ENCODE peak calls at places on chromosomes 13 and 19, in four cellular contexts. One of them, this sample, is unnamed.

GRCh38 chr13:32314968-32315254 is 252 bp downstream of the ZAR1L start:
- DNase-seq in osteoblast: peak
- DNase-seq in small intestine: peak
- DNase-seq in fibroblast of lung: peak
- DNase-seq in this sample: peak

GRCh38 chr19:12782424-12783225 is 7.3 kb upstream of the HOOK2 start:
- DNase-seq in osteoblast: peak
- DNase-seq in small intestine: peak
- DNase-seq in fibroblast of lung: peak
- DNase-seq in this sample: peak

GRCh38 chr13:27168870-27169525 is 2.6 kb downstream of the USP12 start:
- DNase-seq in osteoblast: peak
- DNase-seq in small intestine: peak
- DNase-seq in fibroblast of lung: no peak
- DNase-seq in this sample: peak

GRCh38 chr19:33806434-33806881 is 9.8 kb downstream of the KCTD15 start:
- DNase-seq in osteoblast: peak
- DNase-seq in small intestine: peak
- DNase-seq in fibroblast of lung: no peak
- DNase-seq in this sample: no peak

GRCh38 chr13:23960566-23961156 is 63.4 kb upstream of the C1QTNF9B start:
- DNase-seq in osteoblast: no peak
- DNase-seq in small intestine: peak
- DNase-seq in fibroblast of lung: peak
- DNase-seq in this sample: peak

GRCh38 chr13:28117689-28118377 is 17.5 kb upstream of the FLT3 start:
- DNase-seq in osteoblast: no peak
- DNase-seq in small intestine: peak
- DNase-seq in fibroblast of lung: peak
- DNase-seq in this sample: no peak

GRCh38 chr13:111251646-111252448 is 68.6 kb upstream of the TEX29 start:
- DNase-seq in osteoblast: no peak
- DNase-seq in small intestine: peak
- DNase-seq in fibroblast of lung: no peak
- DNase-seq in this sample: no peak

GRCh38 chr13:26254583-26255102 is 714 bp downstream of the CDK8 start:
- DNase-seq in osteoblast: peak
- DNase-seq in small intestine: peak
- DNase-seq in fibroblast of lung: peak
- DNase-seq in this sample: peak

GRCh38 chr19:6464070-6464873 is at the start of gene CRB3:
- DNase-seq in osteoblast: peak
- DNase-seq in small intestine: peak
- DNase-seq in fibroblast of lung: no peak
- DNase-seq in this sample: peak

GRCh38 chr13:113086031-113086750 is 19.4 kb upstream of the F7 start:
- DNase-seq in osteoblast: no peak
- DNase-seq in small intestine: no peak
- DNase-seq in fibroblast of lung: no peak
- DNase-seq in this sample: no peak

GRCh38 chr13:76663941-76664340 is 222.3 kb downstream of the KCTD12 start:
- DNase-seq in osteoblast: peak
- DNase-seq in small intestine: no peak
- DNase-seq in fibroblast of lung: peak
- DNase-seq in this sample: no peak

GRCh38 chr13:26585136-26585535 is 27.7 kb downstream of the WASF3 start:
- DNase-seq in osteoblast: no peak
- DNase-seq in small intestine: no peak
- DNase-seq in fibroblast of lung: peak
- DNase-seq in this sample: no peak

GRCh38 chr19:40756502-40757110 is 5.6 kb downstream of the SNRPA start:
- DNase-seq in osteoblast: no peak
- DNase-seq in small intestine: no peak
- DNase-seq in fibroblast of lung: no peak
- DNase-seq in this sample: no peak

GRCh38 chr13:27953671-27954405 is 15.3 kb downstream of the CDX2 start:
- DNase-seq in osteoblast: peak
- DNase-seq in small intestine: peak
- DNase-seq in fibroblast of lung: peak
- DNase-seq in this sample: peak

GRCh38 chr19:7732045-7732444 is at the start of gene CLEC4G:
- DNase-seq in osteoblast: no peak
- DNase-seq in small intestine: no peak
- DNase-seq in fibroblast of lung: no peak
- DNase-seq in this sample: no peak

GRCh38 chr19:58468216-58468839 is 1.4 kb downstream of the ZNF324 start:
- DNase-seq in osteoblast: peak
- DNase-seq in small intestine: no peak
- DNase-seq in fibroblast of lung: no peak
- DNase-seq in this sample: no peak

GRCh38 chr13:104608280-104608679 is 1542.1 kb upstream of the SLC10A2 start:
- DNase-seq in osteoblast: no peak
- DNase-seq in small intestine: no peak
- DNase-seq in fibroblast of lung: no peak
- DNase-seq in this sample: no peak

GRCh38 chr13:110555601-110556223 is 5.8 kb downstream of the RAB20 start:
- DNase-seq in osteoblast: no peak
- DNase-seq in small intestine: peak
- DNase-seq in fibroblast of lung: no peak
- DNase-seq in this sample: peak

GRCh38 chr19:13959962-13960862 is 7.9 kb downstream of the DCAF15 start:
- DNase-seq in osteoblast: peak
- DNase-seq in small intestine: no peak
- DNase-seq in fibroblast of lung: no peak
- DNase-seq in this sample: peak

GRCh38 chr19:52566588-52566987 is 3.5 kb upstream of the ZNF701 start:
- DNase-seq in osteoblast: no peak
- DNase-seq in small intestine: peak
- DNase-seq in fibroblast of lung: peak
- DNase-seq in this sample: peak

GRCh38 chr19:58021541-58022282 is 12.1 kb upstream of the ZSCAN1 start:
- DNase-seq in osteoblast: peak
- DNase-seq in small intestine: peak
- DNase-seq in fibroblast of lung: peak
- DNase-seq in this sample: peak

GRCh38 chr13:114101831-114102520 is 30.4 kb downstream of the RASA3 start:
- DNase-seq in osteoblast: peak
- DNase-seq in small intestine: no peak
- DNase-seq in fibroblast of lung: no peak
- DNase-seq in this sample: no peak

GRCh38 chr13:112233256-112233655 is 142.9 kb upstream of the SPACA7 start:
- DNase-seq in osteoblast: no peak
- DNase-seq in small intestine: no peak
- DNase-seq in fibroblast of lung: no peak
- DNase-seq in this sample: no peak

GRCh38 chr13:37290691-37291090 is 185.2 kb upstream of the CSNK1A1L start:
- DNase-seq in osteoblast: no peak
- DNase-seq in small intestine: no peak
- DNase-seq in fibroblast of lung: no peak
- DNase-seq in this sample: no peak

GRCh38 chr19:4208385-4209094 is 20.8 kb upstream of the EBI3 start:
- DNase-seq in osteoblast: peak
- DNase-seq in small intestine: peak
- DNase-seq in fibroblast of lung: no peak
- DNase-seq in this sample: peak

GRCh38 chr19:46913852-46914430 is 53.1 kb downstream of the ARHGAP35 start:
- DNase-seq in osteoblast: peak
- DNase-seq in small intestine: peak
- DNase-seq in fibroblast of lung: peak
- DNase-seq in this sample: no peak

GRCh38 chr13:112227031-112227430 is 149.1 kb upstream of the SPACA7 start:
- DNase-seq in osteoblast: peak
- DNase-seq in small intestine: no peak
- DNase-seq in fibroblast of lung: no peak
- DNase-seq in this sample: no peak

GRCh38 chr19:35223084-35223790 is 5.3 kb downstream of the FAM187B start:
- DNase-seq in osteoblast: no peak
- DNase-seq in small intestine: no peak
- DNase-seq in fibroblast of lung: no peak
- DNase-seq in this sample: no peak

GRCh38 chr13:63208811-63209210 is 1793.2 kb upstream of the PCDH20 start:
- DNase-seq in osteoblast: peak
- DNase-seq in small intestine: no peak
- DNase-seq in fibroblast of lung: no peak
- DNase-seq in this sample: no peak

GRCh38 chr19:5823579-5824281 is 15.8 kb downstream of the FUT6 start:
- DNase-seq in osteoblast: peak
- DNase-seq in small intestine: peak
- DNase-seq in fibroblast of lung: no peak
- DNase-seq in this sample: no peak

GRCh38 chr13:71864094-71864980 is 2.7 kb downstream of the DACH1 start:
- DNase-seq in osteoblast: peak
- DNase-seq in small intestine: peak
- DNase-seq in fibroblast of lung: peak
- DNase-seq in this sample: peak

GRCh38 chr19:5369962-5370367 is 29.4 kb upstream of the PTPRS start:
- DNase-seq in osteoblast: peak
- DNase-seq in small intestine: peak
- DNase-seq in fibroblast of lung: peak
- DNase-seq in this sample: peak

DNA sequence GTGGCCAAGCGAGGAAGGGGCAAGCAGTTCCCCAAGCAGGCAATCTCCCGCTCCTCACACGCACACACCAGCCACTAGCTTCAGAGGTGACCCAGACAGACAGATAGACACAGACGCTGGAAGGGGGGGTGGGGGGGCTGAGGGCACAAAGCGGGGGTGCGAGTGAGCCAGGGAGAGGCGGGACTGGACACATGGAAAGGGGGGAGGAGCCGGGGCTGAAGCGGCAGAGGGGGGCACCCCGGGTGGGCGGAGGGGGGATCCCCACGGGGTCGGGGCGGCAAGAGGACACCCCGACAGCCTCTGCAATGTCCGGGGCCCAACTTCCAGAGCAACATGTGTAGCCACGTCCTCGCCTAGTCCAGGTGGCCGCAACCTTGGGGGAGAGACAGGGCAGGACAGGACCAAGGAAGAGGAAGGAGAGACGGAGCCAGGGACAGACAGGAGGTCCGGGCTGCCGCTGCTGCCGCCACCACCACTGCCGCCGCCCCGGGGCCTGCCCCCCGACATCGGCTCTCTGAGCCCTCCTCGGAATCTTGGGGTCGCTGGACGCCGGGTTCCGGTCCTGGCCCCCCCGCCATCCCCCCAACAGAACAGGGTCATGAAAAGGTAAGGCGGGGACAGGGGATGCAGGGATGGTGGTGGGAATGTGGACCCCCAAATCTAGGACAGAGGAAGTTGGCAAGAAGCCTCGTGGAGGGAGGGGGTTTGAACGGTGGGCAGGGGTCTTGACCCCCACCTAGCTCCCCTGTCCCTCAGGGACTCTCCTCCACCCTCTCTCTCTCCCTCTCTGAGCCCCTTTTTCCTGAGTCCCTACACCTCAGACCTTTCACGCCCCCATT is 1.1 kb downstream of the GRIN2D start:
- DNase-seq in osteoblast: peak
- DNase-seq in small intestine: no peak
- DNase-seq in fibroblast of lung: no peak
- DNase-seq in this sample: no peak
- H3K4me3 ChIP-seq in osteoblast: no peak
- H3K4me3 ChIP-seq in small intestine: no peak
- H3K4me3 ChIP-seq in fibroblast of lung: no peak
- H3K4me3 ChIP-seq in this sample: no peak

GRCh38 chr13:99989376-99990044 is 7.9 kb downstream of the ZIC2 start:
- DNase-seq in osteoblast: peak
- DNase-seq in small intestine: no peak
- DNase-seq in fibroblast of lung: no peak
- DNase-seq in this sample: no peak
- H3K4me3 ChIP-seq in osteoblast: no peak
- H3K4me3 ChIP-seq in small intestine: no peak
- H3K4me3 ChIP-seq in fibroblast of lung: no peak
- H3K4me3 ChIP-seq in this sample: no peak

GRCh38 chr19:16113727-16114126 is 2.0 kb downstream of the RAB8A start:
- DNase-seq in osteoblast: peak
- DNase-seq in small intestine: no peak
- DNase-seq in fibroblast of lung: no peak
- DNase-seq in this sample: no peak

GRCh38 chr19:16111160-16111908 is at the start of gene RAB8A:
- DNase-seq in osteoblast: peak
- DNase-seq in small intestine: peak
- DNase-seq in fibroblast of lung: peak
- DNase-seq in this sample: peak

GRCh38 chr19:16111909-16112752 is 442 bp downstream of the RAB8A start:
- DNase-seq in osteoblast: peak
- DNase-seq in small intestine: peak
- DNase-seq in fibroblast of lung: no peak
- DNase-seq in this sample: no peak

GRCh38 chr19:16115309-16116039 is 3.8 kb downstream of the RAB8A start:
- DNase-seq in osteoblast: peak
- DNase-seq in small intestine: peak
- DNase-seq in fibroblast of lung: no peak
- DNase-seq in this sample: no peak

GRCh38 chr19:16112778-16113177 is 1.1 kb downstream of the RAB8A start:
- DNase-seq in osteoblast: peak
- DNase-seq in small intestine: no peak
- DNase-seq in fibroblast of lung: no peak
- DNase-seq in this sample: no peak
- H3K4me3 ChIP-seq in osteoblast: peak
- H3K4me3 ChIP-seq in small intestine: peak
- H3K4me3 ChIP-seq in fibroblast of lung: peak
- H3K4me3 ChIP-seq in this sample: peak

DNA sequence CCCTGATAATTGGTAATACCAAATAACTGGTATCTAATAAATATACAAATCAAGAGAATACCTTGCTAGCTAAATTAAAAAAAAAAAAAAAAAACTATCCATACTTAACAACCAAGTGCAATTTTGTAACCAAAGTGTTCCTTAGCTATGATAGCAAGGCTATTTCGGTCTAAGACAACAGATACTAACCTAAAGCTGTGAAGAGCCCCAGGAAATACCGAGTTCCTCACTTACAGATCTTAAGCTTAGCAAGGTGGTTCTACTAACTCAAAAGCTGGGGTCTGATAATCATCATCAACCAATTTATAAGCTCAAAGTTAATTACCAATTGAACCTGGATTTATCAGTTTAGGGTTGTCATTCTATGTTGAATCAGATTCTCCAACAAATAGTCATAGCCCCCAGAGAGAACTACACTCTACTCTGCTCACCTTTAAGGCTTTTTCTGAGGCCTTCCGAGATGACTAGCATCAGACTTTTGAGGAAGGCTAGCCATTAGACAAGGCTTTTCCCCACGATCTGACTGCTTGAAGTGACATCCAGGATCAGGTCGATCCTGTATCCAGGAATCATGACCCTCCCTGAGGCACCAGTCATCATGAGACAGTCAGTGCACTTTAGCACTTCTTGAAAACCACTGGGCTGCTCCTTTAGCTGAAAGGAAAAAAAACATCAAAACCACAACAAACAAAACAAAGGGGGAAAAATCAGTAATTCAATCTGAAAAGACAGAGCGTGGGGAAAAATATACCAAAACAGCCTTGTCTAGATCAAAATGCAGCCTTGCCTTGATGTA is 32.0 kb downstream of the INTS6 start:
- DNase-seq in osteoblast: no peak
- DNase-seq in small intestine: no peak
- DNase-seq in fibroblast of lung: no peak
- DNase-seq in this sample: no peak
- H3K4me3 ChIP-seq in osteoblast: no peak
- H3K4me3 ChIP-seq in small intestine: no peak
- H3K4me3 ChIP-seq in fibroblast of lung: no peak
- H3K4me3 ChIP-seq in this sample: no peak

This sample was measured in hepatocyte.